ENCODE peak calls at places on chromosomes 1 and 21, in ten cellular contexts. C is GM12878, I is transverse colon, G is A549, H is tibial nerve, R is suprapubic skin, Q is K562, Y is sigmoid colon, D is ovary, O is HepG2. L is an unnamed sample.

GRCh38 chr1:107648071-107648470 is 316.9 kb downstream of the VAV3 start:
- DNase-seq in C (no peak), I (no peak), G (no peak), H (no peak), R (no peak), Q (no peak), Y (no peak), D (no peak), O (no peak), L (no peak)

GRCh38 chr1:15684042-15684461 is at the start of gene PLEKHM2:
- DNase-seq in C (no peak), I (peak; percentile 50), G (peak; percentile 38), H (no peak), R (no peak), Q (peak; percentile 88), Y (no peak), D (no peak), O (no peak), L (peak; percentile 56)

GRCh38 chr1:212951058-212951923 is 950 bp downstream of the VASH2 start:
- DNase-seq in C (no peak), I (no peak), G (no peak), H (no peak), R (no peak), Q (no peak), Y (no peak), D (no peak), O (no peak), L (no peak)

GRCh38 chr1:41918450-41919043 is at the start of gene HIVEP3:
- DNase-seq in C (no peak), I (no peak), G (peak; percentile 66), H (no peak), R (no peak), Q (no peak), Y (no peak), D (no peak), O (no peak), L (no peak)

GRCh38 chr21:43937898-43938309 is 72.9 kb downstream of the AGPAT3 start:
- DNase-seq in C (peak; percentile 70), I (no peak), G (no peak), H (no peak), R (no peak), Q (no peak), Y (no peak), D (no peak), O (no peak), L (no peak)

GRCh38 chr21:45834821-45835293 is 146.7 kb upstream of the COL6A1 start:
- DNase-seq in C (no peak), I (no peak), G (no peak), H (no peak), R (no peak), Q (peak; percentile 56), Y (no peak), D (no peak), O (no peak), L (no peak)

GRCh38 chr1:72177711-72178110 is 104.6 kb downstream of the NEGR1 start:
- DNase-seq in C (no peak), I (no peak), G (no peak), H (no peak), R (no peak), Q (no peak), Y (no peak), D (no peak), O (no peak), L (no peak)

GRCh38 chr21:36481639-36482038 is 1.7 kb upstream of the CLDN14 start:
- DNase-seq in C (no peak), I (no peak), G (no peak), H (no peak), R (no peak), Q (no peak), Y (no peak), D (no peak), O (peak; percentile 69), L (no peak)

GRCh38 chr21:42975886-42976608 is 1.7 kb downstream of the PKNOX1 start:
- DNase-seq in C (no peak), I (no peak), G (no peak), H (no peak), R (no peak), Q (no peak), Y (no peak), D (no peak), O (no peak), L (no peak)

GRCh38 chr1:72140222-72140621 is 142.1 kb downstream of the NEGR1 start:
- DNase-seq in C (no peak), I (no peak), G (no peak), H (no peak), R (no peak), Q (no peak), Y (no peak), D (no peak), O (no peak), L (no peak)

GRCh38 chr1:206030714-206031113 is 7.0 kb upstream of the CTSE start:
- DNase-seq in C (peak; percentile 66), I (peak; percentile 76), G (peak; percentile 58), H (peak; percentile 36), R (no peak), Q (peak; percentile 43), Y (peak; percentile 73), D (peak; percentile 26), O (peak; percentile 87), L (peak; percentile 82)

GRCh38 chr21:45339430-45340405 is 52.0 kb upstream of the POFUT2 start:
- DNase-seq in C (no peak), I (no peak), G (no peak), H (no peak), R (no peak), Q (no peak), Y (no peak), D (no peak), O (no peak), L (no peak)

GRCh38 chr21:41759214-41759840 is 7.5 kb downstream of the RIPK4 start:
- DNase-seq in C (no peak), I (no peak), G (no peak), H (no peak), R (no peak), Q (no peak), Y (no peak), D (no peak), O (no peak), L (no peak)

GRCh38 chr1:226945106-226945857 is 5.2 kb downstream of the COQ8A start:
- DNase-seq in C (no peak), I (peak; percentile 84), G (no peak), H (no peak), R (no peak), Q (no peak), Y (no peak), D (no peak), O (peak; percentile 85), L (peak; percentile 91)

GRCh38 chr21:34812510-34813265 is 143.9 kb downstream of the CLIC6 start:
- DNase-seq in C (no peak), I (no peak), G (no peak), H (no peak), R (no peak), Q (no peak), Y (no peak), D (no peak), O (peak; percentile 78), L (no peak)

GRCh38 chr1:194437135-194437534 is 1250.7 kb upstream of the B3GALT2 start:
- DNase-seq in C (no peak), I (no peak), G (no peak), H (no peak), R (no peak), Q (no peak), Y (no peak), D (no peak), O (no peak), L (no peak)

GRCh38 chr1:232568331-232568852 is 61.5 kb downstream of the SIPA1L2 start:
- DNase-seq in C (no peak), I (no peak), G (no peak), H (no peak), R (no peak), Q (no peak), Y (no peak), D (no peak), O (no peak), L (no peak)

GRCh38 chr1:152461544-152461943 is 47.5 kb upstream of the CRNN start:
- DNase-seq in C (no peak), I (peak; percentile 51), G (no peak), H (no peak), R (no peak), Q (peak; percentile 19), Y (no peak), D (no peak), O (peak; percentile 61), L (peak; percentile 45)

GRCh38 chr1:47521034-47521871 is 83.4 kb downstream of the FOXD2 start:
- DNase-seq in C (no peak), I (no peak), G (no peak), H (no peak), R (peak; percentile 38), Q (no peak), Y (no peak), D (no peak), O (no peak), L (peak; percentile 36)
- TF ChIP-seq EP300 in C (no peak), I (no peak), G (no peak), H (no peak), R (no peak), Q (no peak), Y (no peak), D (no peak), O (no peak), L (no peak)

DNA sequence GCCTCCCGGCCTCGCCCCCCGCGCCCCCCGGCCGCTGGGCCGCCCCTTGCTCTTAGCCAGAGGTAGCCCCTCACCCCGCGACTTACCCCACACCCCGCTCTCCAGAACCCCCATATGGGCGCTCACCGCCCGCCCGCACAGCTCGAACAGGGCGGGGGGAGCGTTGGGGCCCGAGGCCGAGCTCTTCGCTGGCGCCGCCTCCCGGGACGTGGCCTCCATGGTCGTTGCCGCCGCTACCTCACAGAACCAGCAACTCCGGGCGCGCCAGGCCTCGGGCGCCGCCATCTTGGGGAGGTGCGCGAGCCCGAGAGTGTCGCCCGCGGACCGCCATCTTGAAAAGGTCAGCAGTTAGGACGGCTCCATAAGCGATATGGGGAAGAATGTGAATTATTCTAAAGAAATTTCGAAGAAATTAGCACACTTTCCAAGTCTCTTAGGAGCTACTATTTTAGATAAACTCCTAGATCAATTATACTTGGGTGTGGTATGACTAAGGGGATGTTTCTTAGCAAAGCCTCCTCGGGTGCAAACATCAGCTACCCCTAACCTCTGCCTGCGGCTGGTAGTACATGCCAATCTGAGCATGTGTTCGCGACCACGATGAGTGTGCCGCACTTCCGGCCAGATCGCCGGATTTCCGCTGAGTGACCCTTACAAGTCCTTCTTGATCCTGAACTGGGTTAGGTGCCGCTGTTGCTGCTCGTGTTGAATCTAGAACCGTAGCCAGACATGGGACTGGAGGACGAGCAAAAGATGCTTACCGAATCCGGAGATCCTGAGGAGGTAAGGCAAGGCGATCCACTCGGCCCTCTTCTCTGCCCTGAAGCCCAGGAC is at the start of the genes LRRC41 and UQCRH:
- DNase-seq in C (peak; percentile 93), I (peak; percentile 95), G (peak; percentile 79), H (peak; percentile 87), R (peak; percentile 97), Q (peak; percentile 89), Y (peak; percentile 98), D (peak; percentile 90), O (peak; percentile 96), L (peak; percentile 96)
- TF ChIP-seq POLR2A in C (peak; percentile 93), I (peak; percentile 96), G (peak; percentile 83), H (peak; percentile 62), R (peak; percentile 86), Q (peak; percentile 98), Y (peak; percentile 80), D (peak; percentile 67), O (peak; percentile 84), L (peak; percentile 79)

GRCh38 chr1:18947570-18947969 is 8.9 kb downstream of the IFFO2 start:
- DNase-seq in C (no peak), I (no peak), G (no peak), H (no peak), R (no peak), Q (no peak), Y (no peak), D (no peak), O (no peak), L (no peak)
- H3K4me1 ChIP-seq in C (peaks cover 59% of the 10 kb centered on the region), I (peaks cover 51% of the 10 kb centered on the region), G (peaks cover 83% of the 10 kb centered on the region), H (peaks cover 53% of the 10 kb centered on the region), R (peaks cover 95% of the 10 kb centered on the region), Q (no peaks in the 10 kb centered on the region), Y (peaks cover 97% of the 10 kb centered on the region), D (peaks cover 7% of the 10 kb centered on the region), O (peaks cover 78% of the 10 kb centered on the region), L (peaks cover 74% of the 10 kb centered on the region)

GRCh38 chr1:154326546-154327465 is 1.5 kb downstream of the ATP8B2 start:
- DNase-seq in C (no peak), I (no peak), G (no peak), H (peak; percentile 71), R (peak; percentile 94), Q (peak; percentile 77), Y (peak; percentile 91), D (peak; percentile 71), O (no peak), L (no peak)
- TF ChIP-seq EP300 in C (no peak), I (no peak), G (no peak), H (no peak), R (peak; percentile 7), Q (no peak), Y (no peak), D (peak; percentile 11), O (no peak), L (no peak)

L was measured in stomach.